ENCODE peak calls at places on chromosomes 11 and 22, in nine cellular contexts. Z is CD8-positive, alpha-beta T cell; P is anterior cingulate cortex; B is stomach; N is HT1080; G is endodermal cell; C is endothelial cell; A is tibial nerve; M is psoas muscle. S is an unnamed sample.

GRCh38 chr11:65501005-65501529 is 2.2 kb downstream of the MALAT1 start:
- DNase-seq in Z (no peak), P (no peak), B (no peak), N (no peak), G (no peak), C (no peak), A (no peak), M (no peak), S (no peak)

GRCh38 chr11:45755281-45755859 is 49.6 kb upstream of the SLC35C1 start:
- DNase-seq in Z (no peak), P (no peak), B (no peak), N (no peak), G (peak), C (no peak), A (no peak), M (no peak), S (no peak)

GRCh38 chr11:33976351-33977199 is 75.0 kb upstream of the CAPRIN1 start:
- DNase-seq in Z (no peak), P (no peak), B (no peak), N (no peak), G (no peak), C (no peak), A (no peak), M (no peak), S (no peak)

GRCh38 chr11:68461284-68461861 is 821 bp downstream of the PPP6R3 start:
- DNase-seq in Z (no peak), P (no peak), B (no peak), N (peak), G (peak), C (no peak), A (no peak), M (no peak), S (peak)

GRCh38 chr22:44273175-44273574 is 39.6 kb downstream of the SHISAL1 start:
- DNase-seq in Z (no peak), P (no peak), B (no peak), N (no peak), G (no peak), C (no peak), A (no peak), M (no peak), S (no peak)

GRCh38 chr11:6251120-6251733 is 8.4 kb upstream of the CCKBR start:
- DNase-seq in Z (peak), P (peak), B (peak), N (peak), G (peak), C (peak), A (peak), M (peak), S (peak)

GRCh38 chr11:62461740-62462522 is 43.1 kb downstream of the SCGB1A1 start:
- DNase-seq in Z (no peak), P (no peak), B (no peak), N (peak), G (no peak), C (no peak), A (no peak), M (no peak), S (no peak)

GRCh38 chr11:118935381-118935780 is 9.7 kb upstream of the BCL9L start:
- DNase-seq in Z (no peak), P (no peak), B (no peak), N (no peak), G (no peak), C (no peak), A (no peak), M (no peak), S (no peak)

GRCh38 chr11:110878513-110878912 is 166.3 kb upstream of the ARHGAP20 start:
- DNase-seq in Z (no peak), P (no peak), B (no peak), N (no peak), G (no peak), C (no peak), A (no peak), M (no peak), S (no peak)

GRCh38 chr11:63019506-63019905 is 3.9 kb upstream of the SLC22A8 start:
- DNase-seq in Z (no peak), P (no peak), B (no peak), N (no peak), G (peak), C (no peak), A (no peak), M (no peak), S (no peak)

GRCh38 chr11:47711225-47711624 is 3.9 kb downstream of the AGBL2 start:
- DNase-seq in Z (no peak), P (no peak), B (no peak), N (no peak), G (peak), C (no peak), A (no peak), M (no peak), S (no peak)

GRCh38 chr22:30188911-30189310 is 57.6 kb downstream of the LIF start:
- DNase-seq in Z (no peak), P (no peak), B (no peak), N (no peak), G (no peak), C (no peak), A (no peak), M (no peak), S (no peak)

GRCh38 chr11:34487430-34487829 is 26.2 kb downstream of the ELF5 start:
- DNase-seq in Z (no peak), P (no peak), B (no peak), N (no peak), G (peak), C (no peak), A (no peak), M (no peak), S (no peak)

GRCh38 chr22:21455334-21456089 is 11.7 kb upstream of the TMEM191C start:
- DNase-seq in Z (no peak), P (no peak), B (no peak), N (no peak), G (peak), C (no peak), A (peak), M (peak), S (no peak)

GRCh38 chr11:74683279-74683871 is 47.9 kb downstream of the CHRDL2 start:
- DNase-seq in Z (no peak), P (peak), B (peak), N (no peak), G (peak), C (peak), A (no peak), M (peak), S (no peak)

GRCh38 chr22:17366830-17367229 is 2.4 kb upstream of the CECR2 start:
- DNase-seq in Z (peak), P (peak), B (no peak), N (peak), G (peak), C (peak), A (no peak), M (peak), S (peak)

GRCh38 chr22:40258463-40259046 is 80.8 kb downstream of the TNRC6B start:
- DNase-seq in Z (no peak), P (no peak), B (no peak), N (peak), G (no peak), C (no peak), A (no peak), M (no peak), S (peak)

GRCh38 chr11:76233936-76234703 is 27.8 kb upstream of the WNT11 start:
- DNase-seq in Z (no peak), P (peak), B (no peak), N (peak), G (peak), C (peak), A (peak), M (peak), S (no peak)

GRCh38 chr11:124793466-124794278 is 6.5 kb downstream of the MSANTD2 start:
- DNase-seq in Z (no peak), P (no peak), B (no peak), N (peak), G (no peak), C (peak), A (no peak), M (no peak), S (peak)

GRCh38 chr22:47388331-47388730 is 625.9 kb downstream of the TBC1D22A start:
- DNase-seq in Z (no peak), P (no peak), B (no peak), N (no peak), G (no peak), C (no peak), A (no peak), M (no peak), S (no peak)

S was measured in A549.